ENCODE peak calls at places on chromosome 16, in nine cellular contexts. G is HCT116; C is GM23248; E is naive thymus-derived CD4-positive, alpha-beta T cell; V is Caco-2; R is neural progenitor cell; K is BE2C; J is ovary; O is fibroblast of lung. P is an unnamed sample. For H3K4me1, the result is how much of the 10 kb centered on the place peaks cover.

GRCh38 chr16:5505093-5505887 is 407.7 kb upstream of the EEF2KMT start:
- DNase-seq in G (no peak), C (no peak), E (no peak), V (no peak), R (no peak), K (peak), J (no peak), O (no peak), P (no peak)

GRCh38 chr16:71867934-71868333 is 16.0 kb downstream of the ZNF821 start:
- DNase-seq in G (no peak), C (no peak), E (no peak), V (no peak), R (no peak), K (no peak), J (no peak), O (no peak), P (no peak)

GRCh38 chr16:35908942-35909341 is 2449.5 kb downstream of the TP53TG3F start:
- DNase-seq in G (peak), C (no peak), E (no peak), V (no peak), R (no peak), K (no peak), J (no peak), O (no peak), P (no peak)

GRCh38 chr16:15660203-15660601 is 10.2 kb downstream of the NDE1 start:
- DNase-seq in G (no peak), C (no peak), E (no peak), V (no peak), R (no peak), K (no peak), J (no peak), O (no peak), P (no peak)

GRCh38 chr16:11429113-11429512 is 83.9 kb downstream of the RMI2 start:
- DNase-seq in G (no peak), C (no peak), E (no peak), V (no peak), R (no peak), K (no peak), J (no peak), O (no peak), P (no peak)

GRCh38 chr16:30651124-30652004 is 604 bp downstream of the PRR14 start:
- DNase-seq in G (no peak), C (peak), E (peak), V (peak), R (peak), K (peak), J (peak), O (peak), P (peak)

GRCh38 chr16:4373909-4374742 is 2.5 kb downstream of the VASN start:
- DNase-seq in G (no peak), C (peak), E (no peak), V (peak), R (peak), K (peak), J (peak), O (peak), P (no peak)

GRCh38 chr16:20348365-20349185 is 3.9 kb downstream of the UMOD start:
- DNase-seq in G (no peak), C (no peak), E (no peak), V (no peak), R (peak), K (no peak), J (no peak), O (no peak), P (peak)

GRCh38 chr16:22220714-22221113 is 14.6 kb downstream of the EEF2K start:
- DNase-seq in G (no peak), C (peak), E (no peak), V (no peak), R (no peak), K (no peak), J (peak), O (no peak), P (no peak)

GRCh38 chr16:22222006-22222405 is 15.9 kb downstream of the EEF2K start:
- DNase-seq in G (no peak), C (no peak), E (no peak), V (no peak), R (no peak), K (no peak), J (no peak), O (no peak), P (no peak)

GRCh38 chr16:22217890-22218730 is 12.0 kb downstream of the EEF2K start:
- DNase-seq in G (no peak), C (no peak), E (no peak), V (peak), R (no peak), K (no peak), J (no peak), O (no peak), P (no peak)

GRCh38 chr16:22219389-22220075 is 13.5 kb downstream of the EEF2K start:
- DNase-seq in G (no peak), C (no peak), E (no peak), V (no peak), R (no peak), K (no peak), J (no peak), O (no peak), P (no peak)

GRCh38 chr16:22220076-22220453 is 14.0 kb downstream of the EEF2K start:
- DNase-seq in G (no peak), C (no peak), E (no peak), V (no peak), R (no peak), K (no peak), J (peak), O (peak), P (no peak)
- H3K4me1 ChIP-seq in G (under half), C (under half), E (under half), V (under half), R (under half), K (under half), J (under half), O (under half), P (under half)

GRCh38 chr16:67539271-67539670 is 10.6 kb downstream of the RIPOR1 start:
- DNase-seq in G (no peak), C (no peak), E (no peak), V (no peak), R (no peak), K (no peak), J (no peak), O (no peak), P (no peak)
- H3K4me1 ChIP-seq in G (under half), C (under half), E (under half), V (under half), R (under half), K (under half), J (under half), O (under half), P (under half)

GRCh38 chr16:85391175-85391707 is 221.9 kb upstream of the GSE1 start:
- DNase-seq in G (no peak), C (no peak), E (no peak), V (no peak), R (no peak), K (no peak), J (peak), O (no peak), P (no peak)

GRCh38 chr16:85390511-85391174 is 222.5 kb upstream of the GSE1 start:
- DNase-seq in G (peak), C (peak), E (no peak), V (peak), R (no peak), K (peak), J (peak), O (peak), P (peak)

GRCh38 chr16:85393674-85394510 is 219.2 kb upstream of the GSE1 start:
- DNase-seq in G (no peak), C (peak), E (peak), V (peak), R (peak), K (peak), J (peak), O (no peak), P (peak)

GRCh38 chr16:85392756-85393673 is 220.1 kb upstream of the GSE1 start:
- DNase-seq in G (no peak), C (no peak), E (no peak), V (no peak), R (no peak), K (peak), J (peak), O (no peak), P (no peak)

GRCh38 chr16:85391769-85392583 is 221.1 kb upstream of the GSE1 start:
- DNase-seq in G (no peak), C (peak), E (no peak), V (no peak), R (no peak), K (peak), J (peak), O (no peak), P (no peak)
- H3K4me1 ChIP-seq in G (half or more), C (under half), E (under half), V (under half), R (under half), K (under half), J (under half), O (under half), P (under half)

DNA sequence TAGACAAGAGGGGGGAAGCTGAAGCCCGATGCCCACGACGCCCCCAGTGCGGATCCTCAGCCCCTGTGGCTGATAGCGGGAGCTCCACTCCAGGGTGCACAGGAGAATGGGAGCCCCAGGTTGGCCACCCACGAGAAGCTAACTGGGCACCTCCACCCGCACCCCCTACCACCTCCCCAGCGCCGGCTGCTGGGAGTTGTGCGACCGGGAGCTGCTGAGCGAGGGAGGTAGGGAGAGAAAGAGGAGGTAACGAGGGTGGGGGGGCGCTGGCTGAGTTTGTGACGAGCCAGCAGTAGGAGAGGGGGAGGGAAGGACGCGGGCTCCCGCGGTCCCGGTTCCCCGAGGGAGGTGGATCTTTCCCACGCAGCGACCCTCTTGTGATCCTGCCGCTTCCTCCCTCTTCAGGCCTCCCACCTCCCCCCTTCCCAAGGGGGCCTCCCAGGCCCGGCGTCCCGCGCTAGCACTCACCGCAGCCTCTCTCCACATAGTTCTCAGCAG is at the start of gene GRIN2A:
- DNase-seq in G (no peak), C (no peak), E (no peak), V (peak), R (peak), K (no peak), J (peak), O (no peak), P (no peak)
- H3K4me1 ChIP-seq in G (under half), C (under half), E (under half), V (under half), R (under half), K (under half), J (under half), O (under half), P (under half)

GRCh38 chr16:87949071-87949744 is 2.0 kb upstream of the BANP start:
- DNase-seq in G (no peak), C (no peak), E (no peak), V (peak), R (no peak), K (no peak), J (peak), O (no peak), P (peak)
- H3K4me1 ChIP-seq in G (under half), C (under half), E (under half), V (under half), R (under half), K (under half), J (under half), O (under half), P (under half)

P was measured in trophoblast cell.